ENCODE peak calls at places on chromosomes 7 and 10, in five cellular contexts. One of them, this sample, is unnamed.

GRCh38 chr7:931871-932650 is 22.4 kb downstream of the ADAP1 start:
- DNase-seq in K562: no peak
- DNase-seq in HepG2: no peak
- DNase-seq in H1: no peak
- DNase-seq in GM12878: no peak
- DNase-seq in this sample: no peak

GRCh38 chr10:45001382-45002148 is 842 bp downstream of the ZNF22 start:
- DNase-seq in K562: peak
- DNase-seq in GM12878: peak
- DNase-seq in H1: no peak
- DNase-seq in HepG2: no peak
- DNase-seq in this sample: no peak

GRCh38 chr10:77669892-77670291 is 32.3 kb upstream of the KCNMA1 start:
- DNase-seq in GM12878: no peak
- DNase-seq in HepG2: no peak
- DNase-seq in H1: no peak
- DNase-seq in K562: no peak
- DNase-seq in this sample: no peak

GRCh38 chr10:25068152-25069058 is 52.0 kb downstream of the THNSL1 start:
- DNase-seq in GM12878: no peak
- DNase-seq in HepG2: peak
- DNase-seq in H1: peak
- DNase-seq in K562: no peak
- DNase-seq in this sample: no peak

GRCh38 chr10:17872191-17873091 is 63.3 kb downstream of the MRC1 start:
- DNase-seq in H1: no peak
- DNase-seq in K562: no peak
- DNase-seq in GM12878: no peak
- DNase-seq in HepG2: peak
- DNase-seq in this sample: peak

GRCh38 chr10:128286413-128287097 is 160.3 kb upstream of the MKI67 start:
- DNase-seq in K562: no peak
- DNase-seq in HepG2: no peak
- DNase-seq in GM12878: no peak
- DNase-seq in H1: no peak
- DNase-seq in this sample: no peak

GRCh38 chr10:118672766-118673715 is 77.6 kb upstream of the PRLHR start:
- DNase-seq in GM12878: no peak
- DNase-seq in K562: no peak
- DNase-seq in H1: no peak
- DNase-seq in HepG2: no peak
- DNase-seq in this sample: no peak

GRCh38 chr10:1575481-1576244 is 161.7 kb downstream of the ADARB2 start:
- DNase-seq in K562: no peak
- DNase-seq in H1: no peak
- DNase-seq in HepG2: no peak
- DNase-seq in GM12878: no peak
- DNase-seq in this sample: no peak

GRCh38 chr10:125157473-125157865 is 2.9 kb downstream of the CTBP2 start:
- DNase-seq in K562: no peak
- DNase-seq in H1: no peak
- DNase-seq in GM12878: no peak
- DNase-seq in HepG2: no peak
- DNase-seq in this sample: no peak

GRCh38 chr7:146314962-146315361 is 198.4 kb downstream of the CNTNAP2 start:
- DNase-seq in HepG2: no peak
- DNase-seq in GM12878: no peak
- DNase-seq in H1: no peak
- DNase-seq in K562: no peak
- DNase-seq in this sample: no peak

GRCh38 chr7:90708841-90709317 is 112.8 kb downstream of the CDK14 start:
- DNase-seq in K562: no peak
- DNase-seq in GM12878: peak
- DNase-seq in HepG2: peak
- DNase-seq in H1: no peak
- DNase-seq in this sample: peak

GRCh38 chr7:95871896-95872295 is 99.5 kb downstream of the DYNC1I1 start:
- DNase-seq in HepG2: no peak
- DNase-seq in H1: no peak
- DNase-seq in GM12878: no peak
- DNase-seq in K562: no peak
- DNase-seq in this sample: no peak

GRCh38 chr10:4450169-4450568 is 375.8 kb upstream of the AKR1E2 start:
- DNase-seq in H1: no peak
- DNase-seq in K562: no peak
- DNase-seq in GM12878: no peak
- DNase-seq in HepG2: no peak
- DNase-seq in this sample: no peak

GRCh38 chr7:2824678-2825461 is 19.2 kb downstream of the GNA12 start:
- DNase-seq in GM12878: peak
- DNase-seq in K562: no peak
- DNase-seq in HepG2: no peak
- DNase-seq in H1: peak
- DNase-seq in this sample: no peak
- H3K27ac ChIP-seq in GM12878: no peak
- H3K27ac ChIP-seq in K562: no peak
- H3K27ac ChIP-seq in HepG2: no peak
- H3K27ac ChIP-seq in H1: peak
- H3K27ac ChIP-seq in this sample: no peak

GRCh38 chr7:39054731-39055130 is 77.0 kb downstream of the POU6F2 start:
- DNase-seq in HepG2: no peak
- DNase-seq in GM12878: no peak
- DNase-seq in K562: no peak
- DNase-seq in H1: no peak
- DNase-seq in this sample: no peak
- TF ChIP-seq SRF in HepG2: no peak
- TF ChIP-seq SRF in GM12878: no peak
- TF ChIP-seq SRF in K562: no peak
- TF ChIP-seq SRF in H1: no peak
- TF ChIP-seq SRF in this sample: no peak

GRCh38 chr7:124443762-124444161 is 321.8 kb downstream of the GPR37 start:
- DNase-seq in H1: no peak
- DNase-seq in HepG2: no peak
- DNase-seq in GM12878: no peak
- DNase-seq in K562: no peak
- DNase-seq in this sample: no peak
- TF ChIP-seq ZNF274 in H1: no peak
- TF ChIP-seq ZNF274 in HepG2: no peak
- TF ChIP-seq ZNF274 in GM12878: no peak
- TF ChIP-seq ZNF274 in K562: no peak
- TF ChIP-seq ZNF274 in this sample: no peak

GRCh38 chr7:82559203-82559805 is 115.7 kb upstream of the CACNA2D1 start:
- DNase-seq in K562: no peak
- DNase-seq in GM12878: no peak
- DNase-seq in HepG2: no peak
- DNase-seq in H1: no peak
- DNase-seq in this sample: no peak
- H3K27ac ChIP-seq in K562: no peak
- H3K27ac ChIP-seq in GM12878: no peak
- H3K27ac ChIP-seq in HepG2: no peak
- H3K27ac ChIP-seq in H1: no peak
- H3K27ac ChIP-seq in this sample: no peak

GRCh38 chr10:79050896-79051555 is 17.7 kb upstream of the ZMIZ1 start:
- DNase-seq in HepG2: no peak
- DNase-seq in GM12878: no peak
- DNase-seq in K562: no peak
- DNase-seq in H1: no peak
- DNase-seq in this sample: no peak
- TF ChIP-seq SRF in HepG2: no peak
- TF ChIP-seq SRF in GM12878: no peak
- TF ChIP-seq SRF in K562: no peak
- TF ChIP-seq SRF in H1: no peak
- TF ChIP-seq SRF in this sample: no peak

GRCh38 chr7:13185139-13185538 is 497.7 kb downstream of the ARL4A start:
- DNase-seq in GM12878: no peak
- DNase-seq in K562: no peak
- DNase-seq in H1: no peak
- DNase-seq in HepG2: peak
- DNase-seq in this sample: no peak

GRCh38 chr7:13179011-13179574 is 491.7 kb downstream of the ARL4A start:
- DNase-seq in K562: peak
- DNase-seq in GM12878: no peak
- DNase-seq in HepG2: peak
- DNase-seq in H1: no peak
- DNase-seq in this sample: no peak

GRCh38 chr7:13179775-13180448 is 492.5 kb downstream of the ARL4A start:
- DNase-seq in K562: no peak
- DNase-seq in HepG2: no peak
- DNase-seq in H1: no peak
- DNase-seq in GM12878: no peak
- DNase-seq in this sample: no peak

DNA sequence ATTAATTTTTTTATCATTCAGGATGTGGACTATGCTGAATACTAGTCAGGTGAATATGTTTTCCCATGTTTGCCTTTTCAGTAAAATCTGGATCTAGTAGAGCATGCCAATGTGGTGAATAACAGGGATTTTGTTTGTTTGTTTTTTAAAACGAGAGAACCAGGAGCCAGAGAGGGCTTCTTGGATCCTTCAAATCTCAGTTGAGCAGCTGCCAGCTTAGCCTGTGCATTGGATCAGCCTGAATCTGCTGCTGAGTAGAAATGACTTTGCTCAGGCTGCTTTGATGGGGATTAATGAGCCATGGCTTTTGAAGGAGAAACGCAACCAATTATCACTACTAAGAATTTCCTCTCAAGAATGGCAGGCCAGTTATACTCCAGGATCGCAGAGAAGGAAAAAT is 493.8 kb downstream of the ARL4A start:
- DNase-seq in H1: no peak
- DNase-seq in HepG2: no peak
- DNase-seq in GM12878: no peak
- DNase-seq in K562: no peak
- DNase-seq in this sample: no peak
- TF ChIP-seq ZNF274 in H1: no peak
- TF ChIP-seq ZNF274 in HepG2: no peak
- TF ChIP-seq ZNF274 in GM12878: no peak
- TF ChIP-seq ZNF274 in K562: no peak
- TF ChIP-seq ZNF274 in this sample: no peak

This sample was measured in HCT116.